ENCODE peak calls at places on chromosomes 1 and 21, in six cellular contexts. A is neural progenitor cell, H is MM.1S, Z is PC-3, S is GM23248, Q is GM23338. F is an unnamed sample.

GRCh38 chr1:111417755-111418154 is 9.8 kb downstream of the OVGP1 start:
- DNase-seq in A (no peak), H (no peak), Z (peak), S (no peak), Q (peak), F (peak)

GRCh38 chr1:33348194-33348593 is 27.3 kb upstream of the A3GALT2 start:
- DNase-seq in A (peak), H (no peak), Z (peak), S (peak), Q (no peak), F (no peak)

GRCh38 chr1:108961752-108962486 is 1.4 kb downstream of the CLCC1 start:
- DNase-seq in A (no peak), H (no peak), Z (peak), S (no peak), Q (no peak), F (no peak)

GRCh38 chr1:36864182-36865079 is 169.9 kb downstream of the GRIK3 start:
- DNase-seq in A (peak), H (no peak), Z (no peak), S (no peak), Q (peak), F (no peak)

GRCh38 chr1:42998381-42998780 is 39.7 kb upstream of the SLC2A1 start:
- DNase-seq in A (no peak), H (no peak), Z (no peak), S (peak), Q (no peak), F (no peak)

GRCh38 chr1:24762133-24762676 is 17.0 kb downstream of the CLIC4 start:
- DNase-seq in A (no peak), H (no peak), Z (no peak), S (peak), Q (no peak), F (no peak)

GRCh38 chr1:58754056-58754613 is 29.7 kb downstream of the JUN start:
- DNase-seq in A (no peak), H (no peak), Z (peak), S (peak), Q (no peak), F (no peak)

GRCh38 chr1:209434631-209435217 is 148.8 kb upstream of the CAMK1G start:
- DNase-seq in A (no peak), H (no peak), Z (no peak), S (no peak), Q (no peak), F (no peak)

GRCh38 chr1:201905234-201905890 is 16.7 kb downstream of the SHISA4 start:
- DNase-seq in A (no peak), H (no peak), Z (no peak), S (no peak), Q (no peak), F (no peak)

GRCh38 chr1:10598088-10598712 is 123.5 kb downstream of the PEX14 start:
- DNase-seq in A (peak), H (no peak), Z (peak), S (no peak), Q (no peak), F (no peak)

GRCh38 chr1:13619909-13620308 is 36.3 kb downstream of the PDPN start:
- DNase-seq in A (no peak), H (no peak), Z (no peak), S (peak), Q (no peak), F (peak)

GRCh38 chr21:36658926-36659325 is 40.0 kb upstream of the SIM2 start:
- DNase-seq in A (no peak), H (no peak), Z (no peak), S (no peak), Q (no peak), F (no peak)

GRCh38 chr21:36661511-36662309 is 37.2 kb upstream of the SIM2 start:
- DNase-seq in A (peak), H (no peak), Z (peak), S (peak), Q (peak), F (peak)

GRCh38 chr21:36664678-36665022 is 34.3 kb upstream of the SIM2 start:
- DNase-seq in A (no peak), H (no peak), Z (no peak), S (no peak), Q (no peak), F (no peak)

GRCh38 chr21:36665806-36666205 is 33.1 kb upstream of the SIM2 start:
- DNase-seq in A (no peak), H (no peak), Z (no peak), S (no peak), Q (no peak), F (no peak)

GRCh38 chr21:36663033-36663855 is 35.7 kb upstream of the SIM2 start:
- DNase-seq in A (no peak), H (no peak), Z (peak), S (peak), Q (no peak), F (no peak)
- TF ChIP-seq EZH2phosphoT487 in A (no peak), H (no peak), Z (no peak), S (no peak), Q (no peak), F (no peak)

GRCh38 chr1:30378023-30378596 is 345.3 kb downstream of the MATN1 start:
- DNase-seq in A (no peak), H (no peak), Z (no peak), S (no peak), Q (no peak), F (no peak)

GRCh38 chr1:30381266-30381665 is 342.1 kb downstream of the MATN1 start:
- DNase-seq in A (no peak), H (no peak), Z (no peak), S (no peak), Q (no peak), F (no peak)

GRCh38 chr1:30380625-30380984 is 342.8 kb downstream of the MATN1 start:
- DNase-seq in A (no peak), H (no peak), Z (no peak), S (no peak), Q (no peak), F (no peak)

GRCh38 chr1:30378991-30379581 is 344.3 kb downstream of the MATN1 start:
- DNase-seq in A (peak), H (no peak), Z (no peak), S (peak), Q (no peak), F (peak)

GRCh38 chr1:30379684-30380624 is 343.4 kb downstream of the MATN1 start:
- DNase-seq in A (peak), H (peak), Z (peak), S (peak), Q (peak), F (peak)
- TF ChIP-seq EZH2 in A (no peak), H (no peak), Z (no peak), S (no peak), Q (no peak), F (no peak)

DNA sequence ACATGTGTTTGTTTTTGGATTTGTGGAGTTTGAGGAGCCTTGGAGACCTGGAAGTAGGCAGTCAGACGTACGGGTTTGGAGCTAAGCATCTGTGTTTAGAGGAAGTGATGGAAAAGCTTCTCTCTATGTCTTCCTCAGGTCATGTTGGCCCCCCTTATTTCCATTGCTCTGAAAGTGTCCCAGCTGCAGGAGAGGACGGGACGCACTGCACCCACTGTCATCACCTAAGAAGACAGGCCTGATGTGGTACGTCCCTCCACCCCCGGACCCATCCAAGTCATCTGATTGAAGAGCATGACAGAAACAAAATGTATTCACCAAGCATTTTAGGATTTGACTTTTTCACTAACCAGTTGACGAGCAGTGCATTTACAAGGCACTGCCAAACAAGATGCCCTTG is 66.2 kb downstream of the PGM1 start:
- DNase-seq in A (no peak), H (no peak), Z (no peak), S (no peak), Q (no peak), F (no peak)
- TF ChIP-seq EZH2phosphoT487 in A (no peak), H (no peak), Z (no peak), S (no peak), Q (no peak), F (no peak)

GRCh38 chr1:223856386-223856785 is 10.6 kb upstream of the TP53BP2 start:
- DNase-seq in A (no peak), H (no peak), Z (no peak), S (no peak), Q (no peak), F (no peak)

GRCh38 chr1:223852337-223852736 is 6.6 kb upstream of the TP53BP2 start:
- DNase-seq in A (no peak), H (no peak), Z (no peak), S (no peak), Q (no peak), F (no peak)

GRCh38 chr1:223849855-223850254 is 4.1 kb upstream of the TP53BP2 start:
- DNase-seq in A (no peak), H (no peak), Z (no peak), S (no peak), Q (no peak), F (no peak)

GRCh38 chr1:223853275-223853674 is 7.5 kb upstream of the TP53BP2 start:
- DNase-seq in A (no peak), H (no peak), Z (no peak), S (no peak), Q (no peak), F (no peak)

GRCh38 chr1:223853748-223854147 is 8.0 kb upstream of the TP53BP2 start:
- DNase-seq in A (no peak), H (peak), Z (no peak), S (no peak), Q (no peak), F (no peak)
- TF ChIP-seq EZH2 in A (no peak), H (no peak), Z (no peak), S (no peak), Q (no peak), F (no peak)

DNA sequence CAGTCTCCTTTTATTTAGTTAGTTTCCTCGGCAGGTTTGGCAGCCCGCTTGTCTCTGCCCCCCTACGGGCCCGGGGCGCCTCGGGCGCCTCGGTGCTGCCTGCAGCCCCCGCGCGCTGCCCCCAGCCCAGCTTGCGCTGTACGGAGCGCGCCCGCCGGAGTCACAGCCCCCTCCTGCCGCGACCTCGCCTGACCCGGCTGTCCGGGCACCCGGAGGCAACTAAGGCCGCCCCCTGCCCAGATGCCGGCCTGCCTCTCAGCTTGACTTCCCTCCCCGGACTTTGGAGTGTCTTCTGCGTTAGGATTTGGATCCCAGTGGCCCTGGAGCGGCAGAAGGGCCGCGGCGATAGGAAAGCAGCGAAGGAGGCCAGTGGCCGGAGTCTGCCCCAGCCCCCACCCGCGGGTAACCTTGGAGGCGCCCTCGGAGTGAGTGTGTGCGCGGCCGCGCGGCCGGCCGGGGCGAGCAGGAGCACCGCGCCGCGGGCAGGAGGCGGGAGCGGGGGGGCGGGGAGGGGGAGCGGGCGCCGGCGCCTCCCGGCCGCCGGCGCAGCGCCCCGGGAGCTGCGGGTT is 7.6 kb downstream of the CDKN2C start:
- DNase-seq in A (peak), H (peak), Z (peak), S (peak), Q (peak), F (peak)
- TF ChIP-seq EZH2phosphoT487 in A (peak), H (no peak), Z (no peak), S (no peak), Q (peak), F (peak)

F was measured in hepatocyte.